ENCODE peak calls at places on chromosomes 7 and 10, in four cellular contexts. Y is HFFc6, F is GM12891, T is H9. G is an unnamed sample.

GRCh38 chr10:29623797-29624196 is 11.0 kb downstream of the SVIL start:
- DNase-seq in Y (no peak), F (no peak), T (no peak), G (no peak)

GRCh38 chr10:96457341-96457740 is 56.4 kb downstream of the TLL2 start:
- DNase-seq in Y (no peak), F (no peak), T (no peak), G (no peak)

GRCh38 chr7:94336009-94336408 is 58.7 kb upstream of the COL1A2 start:
- DNase-seq in Y (no peak), F (no peak), T (no peak), G (no peak)

GRCh38 chr10:71363936-71364335 is 32.8 kb upstream of the CDH23 start:
- DNase-seq in Y (no peak), F (no peak), T (no peak), G (no peak)

GRCh38 chr7:29116361-29116760 is 30.0 kb downstream of the CPVL start:
- DNase-seq in Y (no peak), F (no peak), T (no peak), G (no peak)

GRCh38 chr7:28077616-28078015 is 103.0 kb downstream of the JAZF1 start:
- DNase-seq in Y (no peak), F (no peak), T (no peak), G (no peak)

GRCh38 chr7:139848274-139848673 is 19.2 kb downstream of the TBXAS1 start:
- DNase-seq in Y (no peak), F (no peak), T (no peak), G (no peak)

GRCh38 chr7:39910108-39910869 is 39.8 kb upstream of the CDK13 start:
- DNase-seq in Y (peak), F (no peak), T (no peak), G (no peak)

GRCh38 chr7:1691601-1692499 is 21.8 kb downstream of the ELFN1 start:
- DNase-seq in Y (no peak), F (no peak), T (peak), G (no peak)

GRCh38 chr10:103458720-103459119 is at the start of gene CALHM1:
- DNase-seq in Y (no peak), F (peak), T (peak), G (peak)

GRCh38 chr10:96756111-96756903 is 36.0 kb upstream of the PIK3AP1 start:
- DNase-seq in Y (no peak), F (no peak), T (no peak), G (no peak)

GRCh38 chr7:105229641-105230040 is 159.1 kb downstream of the SRPK2 start:
- DNase-seq in Y (no peak), F (no peak), T (no peak), G (no peak)

GRCh38 chr7:98187138-98187502 is 24.1 kb upstream of the BHLHA15 start:
- DNase-seq in Y (no peak), F (no peak), T (no peak), G (no peak)

GRCh38 chr7:3922175-3922635 is 621.2 kb downstream of the SDK1 start:
- DNase-seq in Y (peak), F (no peak), T (peak), G (no peak)

GRCh38 chr10:6522230-6522629 is 57.8 kb downstream of the PRKCQ start:
- DNase-seq in Y (no peak), F (no peak), T (no peak), G (no peak)

GRCh38 chr10:25112016-25112415 is 62.8 kb upstream of the GPR158 start:
- DNase-seq in Y (no peak), F (no peak), T (no peak), G (no peak)

GRCh38 chr10:126570631-126571170 is 99.8 kb downstream of the C10orf90 start:
- DNase-seq in Y (no peak), F (no peak), T (no peak), G (no peak)

GRCh38 chr7:25527665-25528064 is 299.4 kb upstream of the NPVF start:
- DNase-seq in Y (no peak), F (no peak), T (no peak), G (no peak)

GRCh38 chr10:11684717-11685645 is 57.2 kb upstream of the ECHDC3 start:
- DNase-seq in Y (peak), F (peak), T (peak), G (peak)

GRCh38 chr10:29056729-29057128 is 232.1 kb upstream of the LYZL1 start:
- DNase-seq in Y (no peak), F (no peak), T (no peak), G (no peak)

GRCh38 chr10:88865281-88865876 is 13.7 kb upstream of the ANKRD22 start:
- DNase-seq in Y (peak), F (no peak), T (no peak), G (no peak)

GRCh38 chr7:20407585-20408466 is 77.1 kb downstream of the ITGB8 start:
- DNase-seq in Y (peak), F (no peak), T (no peak), G (no peak)

GRCh38 chr7:146635200-146636032 is 518.8 kb downstream of the CNTNAP2 start:
- DNase-seq in Y (no peak), F (no peak), T (peak), G (no peak)

GRCh38 chr10:100894033-100894432 is 18.7 kb upstream of the SLF2 start:
- DNase-seq in Y (no peak), F (no peak), T (no peak), G (no peak)